ENCODE peak calls at places on chromosomes 7 and 10, in five cellular contexts. U, G, N, O and J are unnamed samples. For H3K4me1, the result is how much of the 10 kb centered on the place peaks cover.

GRCh38 chr7:5492249-5493020 is 68.8 kb upstream of the TNRC18 start:
- DNase-seq in O (no peak), N (no peak), U (no peak), G (no peak), J (no peak)

GRCh38 chr7:101109368-101109767 is 17.5 kb upstream of the SERPINE1 start:
- DNase-seq in N (peak), G (no peak), U (no peak), O (no peak), J (no peak)

GRCh38 chr10:71234970-71235681 is 22.8 kb downstream of the UNC5B start:
- DNase-seq in N (no peak), U (no peak), O (peak), G (peak), J (peak)

GRCh38 chr10:123991622-123992570 is 100.3 kb upstream of the CPXM2 start:
- DNase-seq in G (no peak), U (peak), O (peak), N (no peak), J (no peak)

GRCh38 chr7:64951250-64951848 is 39.5 kb downstream of the ZNF117 start:
- DNase-seq in N (no peak), O (no peak), G (no peak), U (no peak), J (no peak)

GRCh38 chr7:137880432-137880831 is 33.7 kb upstream of the DGKI start:
- DNase-seq in N (no peak), U (no peak), O (no peak), G (no peak), J (no peak)

GRCh38 chr7:100157334-100158228 is 942 bp downstream of the TRAPPC14 start:
- DNase-seq in G (no peak), O (no peak), N (peak), U (no peak), J (peak)

GRCh38 chr7:35286422-35286821 is 32.5 kb upstream of the TBX20 start:
- DNase-seq in G (no peak), N (peak), U (no peak), O (no peak), J (no peak)

GRCh38 chr7:111568870-111569462 is 6.7 kb upstream of the IMMP2L start:
- DNase-seq in O (no peak), U (no peak), G (no peak), N (no peak), J (no peak)

GRCh38 chr7:31043035-31043434 is 9.1 kb upstream of the ADCYAP1R1 start:
- DNase-seq in G (no peak), O (no peak), U (no peak), N (no peak), J (no peak)

GRCh38 chr10:31602541-31603244 is 283.7 kb downstream of the ZEB1 start:
- DNase-seq in G (peak), U (peak), O (peak), N (no peak), J (peak)

GRCh38 chr7:2475678-2476015 is 551 bp downstream of the GRIFIN start:
- DNase-seq in O (peak), U (no peak), G (no peak), N (no peak), J (no peak)

GRCh38 chr7:42611961-42612360 is 299.9 kb downstream of the C7orf25 start:
- DNase-seq in U (no peak), O (no peak), G (no peak), N (no peak), J (no peak)

GRCh38 chr7:6446977-6447588 is 671 bp downstream of the DAGLB start:
- DNase-seq in U (peak), G (peak), N (peak), O (peak), J (peak)

GRCh38 chr7:102992820-102993531 is 80.2 kb downstream of the LRRC17 start:
- DNase-seq in O (no peak), N (peak), G (no peak), U (no peak), J (peak)

GRCh38 chr10:30359373-30360206 is 10.5 kb upstream of the MTPAP start:
- DNase-seq in O (no peak), U (peak), G (peak), N (peak), J (peak)

GRCh38 chr7:36526720-36527548 is 137.3 kb downstream of the ANLN start:
- DNase-seq in U (no peak), O (no peak), G (no peak), N (peak), J (no peak)

GRCh38 chr10:74586088-74586585 is 240.3 kb upstream of the KAT6B start:
- DNase-seq in N (no peak), O (no peak), G (no peak), U (no peak), J (no peak)

GRCh38 chr7:2939193-2939885 is 95.2 kb upstream of the GNA12 start:
- DNase-seq in U (no peak), G (no peak), O (peak), N (peak), J (no peak)

GRCh38 chr10:98030991-98031431 is 590 bp upstream of the CRTAC1 start:
- DNase-seq in N (no peak), O (no peak), G (no peak), U (peak), J (no peak)

GRCh38 chr7:89757910-89758309 is 396.4 kb upstream of the STEAP1 start:
- DNase-seq in O (no peak), G (no peak), N (no peak), U (no peak), J (no peak)

GRCh38 chr10:37015498-37015897 is 109.9 kb upstream of the ANKRD30A start:
- DNase-seq in G (no peak), O (no peak), U (no peak), N (no peak), J (no peak)

GRCh38 chr10:689433-690226 is at the start of gene DIP2C:
- DNase-seq in G (peak), O (peak), N (no peak), U (peak), J (peak)

GRCh38 chr7:151875862-151876111 is 1.1 kb downstream of the PRKAG2 start:
- DNase-seq in G (no peak), U (no peak), N (no peak), O (no peak), J (no peak)

GRCh38 chr10:9302142-9302746 is 1247.8 kb downstream of the GATA3 start:
- DNase-seq in U (no peak), O (no peak), N (peak), G (no peak), J (no peak)

GRCh38 chr7:24728503-24729364 is 28.5 kb downstream of the GSDME start:
- DNase-seq in N (no peak), O (no peak), G (no peak), U (no peak), J (no peak)

GRCh38 chr10:18399158-18399557 is 252.2 kb downstream of the NSUN6 start:
- DNase-seq in U (no peak), G (no peak), O (no peak), N (no peak), J (no peak)

GRCh38 chr7:137661634-137662033 is 185.1 kb downstream of the DGKI start:
- DNase-seq in N (no peak), O (no peak), U (no peak), G (no peak), J (no peak)

GRCh38 chr10:117137911-117138642 is at the start of gene VAX1:
- DNase-seq in O (no peak), N (no peak), G (no peak), U (no peak), J (no peak)

GRCh38 chr10:70828923-70829322 is 13.2 kb downstream of the SGPL1 start:
- DNase-seq in U (no peak), G (no peak), N (peak), O (no peak), J (no peak)

GRCh38 chr10:97319671-97320479 is 804 bp downstream of the FRAT1 start:
- DNase-seq in N (no peak), U (peak), G (peak), O (peak), J (peak)

GRCh38 chr7:55052081-55052480 is 33.3 kb downstream of the EGFR start:
- DNase-seq in G (no peak), U (no peak), N (peak), O (no peak), J (no peak)

GRCh38 chr7:35721288-35721687 is 26.4 kb upstream of the HERPUD2 start:
- DNase-seq in U (no peak), G (no peak), O (no peak), N (no peak), J (no peak)

GRCh38 chr10:51100221-51100620 is 25.9 kb downstream of the PRKG1 start:
- DNase-seq in O (no peak), N (no peak), U (no peak), G (no peak), J (no peak)

GRCh38 chr7:33043434-33043833 is 19.1 kb downstream of the NT5C3A start:
- DNase-seq in O (no peak), G (no peak), N (no peak), U (no peak), J (no peak)

GRCh38 chr10:116112232-116113231 is 160.5 kb downstream of the GFRA1 start:
- DNase-seq in G (no peak), O (no peak), N (no peak), U (no peak), J (no peak)

GRCh38 chr10:110208614-110209398 is 1.4 kb downstream of the MXI1 start:
- DNase-seq in N (no peak), G (peak), O (peak), U (peak), J (peak)

GRCh38 chr7:83547526-83547925 is 101.4 kb downstream of the SEMA3E start:
- DNase-seq in G (no peak), U (no peak), O (no peak), N (peak), J (peak)

DNA sequence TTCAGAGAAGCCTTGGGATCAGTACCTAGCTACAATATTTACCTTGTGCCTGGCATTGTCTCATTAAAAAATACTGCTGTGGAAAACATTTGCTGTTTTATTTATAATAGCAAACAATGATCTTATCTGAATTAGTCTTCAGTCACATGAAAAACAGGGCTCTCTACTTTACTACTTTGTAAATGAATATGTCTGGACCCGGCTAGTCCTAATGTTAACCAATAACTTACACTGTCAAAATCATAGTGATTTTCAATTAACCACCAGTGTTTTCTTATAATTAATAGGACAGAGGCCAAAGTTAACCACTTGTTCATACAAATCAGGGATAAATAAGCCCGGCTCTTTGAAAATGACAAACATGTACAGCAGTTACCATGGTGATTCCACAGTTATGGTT is 577.8 kb downstream of the IPMK start:
- DNase-seq in O (no peak), N (no peak), U (no peak), G (no peak), J (no peak)
- TF ChIP-seq CTCF in O (no peak), N (no peak), U (no peak), G (no peak), J (no peak)

DNA sequence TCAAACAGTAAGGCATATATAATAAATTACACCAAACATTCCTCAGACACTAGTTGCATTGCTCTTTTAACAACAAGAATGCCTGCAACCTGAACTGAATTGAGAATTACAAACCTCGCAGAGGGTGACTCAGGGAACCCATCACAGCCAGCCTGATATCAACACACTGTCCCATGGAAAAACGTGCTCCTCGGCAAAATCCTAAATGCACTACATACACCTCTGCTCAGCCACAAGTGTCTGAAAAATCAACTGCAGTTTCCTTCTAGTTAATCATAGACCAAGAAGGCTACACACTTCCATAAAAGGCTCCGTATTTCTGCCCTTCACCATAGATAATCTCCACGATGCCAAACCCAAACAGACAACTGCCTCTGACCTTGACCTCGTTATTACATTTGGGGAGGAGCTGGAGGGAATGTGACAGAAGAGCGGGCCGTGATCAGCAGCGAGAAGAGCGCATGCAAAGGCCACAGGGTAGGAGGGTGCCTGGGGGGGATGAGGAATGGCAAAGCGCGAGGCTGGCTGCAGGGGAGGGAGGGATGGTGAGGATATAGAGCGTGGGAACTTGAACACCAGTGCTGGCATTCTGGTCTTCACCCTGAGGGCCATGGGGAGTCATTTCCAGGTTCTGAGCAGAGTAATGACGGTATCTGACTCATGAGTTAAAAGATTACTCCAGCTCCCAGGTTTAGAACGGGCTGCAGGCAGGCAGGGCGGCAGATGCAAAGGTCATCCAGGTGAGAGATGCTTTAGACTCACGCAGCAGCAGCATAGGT is 201.9 kb upstream of the FRMD4A start:
- DNase-seq in N (peak), U (no peak), O (no peak), G (no peak), J (peak)
- H3K27ac ChIP-seq in N (peak), U (no peak), O (no peak), G (no peak), J (peak)

DNA sequence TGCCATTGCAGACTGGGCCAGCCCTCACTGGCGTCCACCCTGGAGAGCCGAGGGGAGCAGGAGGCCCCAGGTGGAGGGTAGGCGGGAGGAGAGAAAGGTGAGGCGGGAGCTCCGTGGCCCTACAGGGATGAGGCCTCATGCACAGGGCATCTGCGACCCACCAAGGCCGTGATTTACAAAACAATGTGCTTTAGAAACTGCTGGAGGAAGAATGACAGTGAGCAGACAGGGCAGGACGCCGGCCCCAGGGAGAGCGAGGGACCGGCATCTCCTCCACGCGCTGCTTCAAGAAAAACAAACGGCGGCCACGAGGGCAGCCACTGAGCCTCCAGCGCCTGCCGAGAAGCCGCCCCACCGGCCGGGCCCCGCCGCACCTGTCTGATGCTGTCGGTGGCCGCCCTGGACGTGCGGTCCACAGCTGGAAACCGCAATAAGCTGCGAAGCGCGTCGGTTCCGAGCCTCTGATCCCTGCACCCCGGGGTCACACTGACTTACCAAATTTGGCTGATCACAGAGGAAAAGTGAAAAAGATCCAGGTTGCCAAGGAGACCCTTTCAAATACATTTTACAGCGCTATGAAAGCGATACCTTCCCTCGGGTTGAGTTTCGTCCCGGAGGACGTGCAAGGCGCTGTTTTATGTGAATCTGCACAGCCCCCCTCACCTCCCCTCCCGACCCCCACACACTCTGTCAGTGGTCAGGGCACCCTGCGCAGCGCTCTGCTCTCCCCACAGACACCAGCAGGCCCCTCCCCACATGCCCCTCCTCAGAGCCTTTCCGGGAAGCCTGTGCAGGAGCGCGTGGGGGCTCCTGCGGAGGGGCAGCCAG is 53.2 kb upstream of the PDGFA start:
- DNase-seq in N (no peak), G (no peak), U (no peak), O (no peak), J (no peak)
- H3K4me1 ChIP-seq in N (under half), G (under half), U (under half), O (under half), J (under half)

DNA sequence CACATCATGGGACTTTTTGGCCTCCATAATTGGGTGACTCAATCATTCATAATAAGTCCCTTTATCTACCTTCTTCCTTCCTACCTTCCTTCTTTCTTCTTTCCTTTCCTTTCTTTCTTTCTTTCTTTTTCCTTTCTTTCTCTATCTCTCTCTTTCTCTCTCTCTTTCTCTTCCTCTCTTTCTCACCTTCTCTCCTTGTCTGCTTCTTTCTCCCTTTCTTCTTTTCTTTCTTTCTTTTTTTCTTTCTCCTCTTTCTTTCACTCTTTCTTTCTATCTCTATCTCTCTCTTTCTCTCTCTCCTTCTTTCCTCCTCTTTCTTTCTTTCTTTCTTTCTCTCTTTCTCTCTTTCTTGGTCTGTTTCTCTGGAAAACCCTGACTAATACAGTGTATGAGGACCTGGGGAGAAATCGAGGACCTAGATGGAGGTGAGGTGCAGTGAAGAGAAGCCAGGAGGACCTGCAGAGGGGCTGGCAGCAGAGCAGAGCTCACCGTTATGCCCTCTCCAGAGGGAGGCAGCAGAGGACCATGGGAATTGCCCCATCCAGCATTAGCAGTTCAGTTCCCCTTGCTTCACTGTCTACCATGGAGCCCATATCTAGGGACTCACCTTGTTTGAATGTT is 52.7 kb upstream of the BTRC start:
- DNase-seq in U (no peak), G (no peak), O (no peak), N (no peak), J (peak)
- TF ChIP-seq CTCF in U (no peak), G (peak), O (peak), N (peak), J (peak)

GRCh38 chr7:18518555-18518954 is 23.0 kb downstream of the HDAC9 start:
- DNase-seq in U (no peak), N (no peak), G (no peak), O (no peak), J (no peak)

GRCh38 chr7:18524248-18524647 is 28.7 kb downstream of the HDAC9 start:
- DNase-seq in U (no peak), O (no peak), G (no peak), N (no peak), J (no peak)

GRCh38 chr7:18520450-18521235 is 25.1 kb downstream of the HDAC9 start:
- DNase-seq in O (no peak), G (no peak), U (no peak), N (no peak), J (no peak)

GRCh38 chr7:18521945-18522566 is 26.5 kb downstream of the HDAC9 start:
- DNase-seq in U (no peak), N (no peak), G (no peak), O (no peak), J (no peak)

GRCh38 chr7:18521236-18521589 is 25.7 kb downstream of the HDAC9 start:
- DNase-seq in G (no peak), O (no peak), U (no peak), N (no peak), J (no peak)
- H3K27ac ChIP-seq in G (no peak), O (no peak), U (no peak), N (no peak), J (no peak)

GRCh38 chr10:69335063-69335587 is 56.8 kb downstream of the HK1 start:
- DNase-seq in U (peak), G (peak), O (peak), N (no peak), J (peak)
- H3K4me1 ChIP-seq in U (under half), G (half or more), O (half or more), N (half or more), J (under half)

DNA sequence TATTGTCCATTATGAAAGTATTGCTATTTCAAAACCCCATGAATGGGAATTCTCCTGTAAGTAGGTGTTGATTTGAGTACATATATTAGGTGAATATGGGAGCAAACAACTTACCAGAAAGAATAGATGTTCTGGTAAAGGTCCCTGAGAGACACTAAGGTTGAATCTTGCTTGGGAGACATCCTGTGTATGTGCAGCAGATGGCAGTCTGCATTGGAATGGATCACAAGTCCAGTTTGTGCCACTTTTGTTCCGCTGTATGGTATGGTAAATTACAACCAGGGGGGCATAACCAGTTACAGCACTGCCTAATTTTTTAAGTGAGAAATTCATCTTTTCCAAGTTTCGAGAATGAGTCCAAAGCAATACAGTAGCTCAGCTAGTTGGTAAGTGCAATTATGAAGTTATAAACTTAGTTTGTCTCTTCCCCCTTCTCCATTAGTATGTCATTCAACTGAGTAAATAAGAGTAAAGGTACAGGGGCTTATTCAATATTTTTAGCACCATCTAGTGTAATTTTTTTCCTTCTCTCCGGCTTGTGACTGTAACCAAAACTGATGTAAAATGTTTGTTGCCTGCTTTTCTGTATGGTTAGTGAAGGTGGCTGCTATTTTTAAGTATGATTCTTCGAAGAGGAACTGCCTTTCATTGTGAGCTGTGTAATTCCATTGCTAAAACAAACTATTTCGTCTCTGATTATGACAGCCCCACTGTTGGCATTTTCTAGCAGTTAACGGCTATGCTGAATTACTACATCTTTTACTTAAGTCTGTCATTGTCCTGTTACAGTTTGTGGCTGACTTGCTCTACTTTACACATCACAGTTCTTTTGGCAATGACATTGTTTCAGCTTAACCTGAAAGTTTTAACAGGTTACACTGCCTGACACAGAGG is 2.8 kb downstream of the MCU start:
- DNase-seq in G (no peak), U (no peak), O (no peak), N (no peak), J (no peak)
- TF ChIP-seq CTCF in G (peak), U (no peak), O (peak), N (peak), J (peak)

GRCh38 chr7:114109299-114109698 is 190.5 kb upstream of the PPP1R3A start:
- DNase-seq in O (no peak), N (peak), G (no peak), U (no peak), J (no peak)
- H3K27ac ChIP-seq in O (no peak), N (no peak), G (no peak), U (no peak), J (no peak)